ENCODE peak calls at places on chromosomes 11 and 22, in four cellular contexts. L, C, E and Q are unnamed samples.

GRCh38 chr11:27254744-27255446 is 108.1 kb downstream of the CCDC34 start:
- DNase-seq in L (no peak), C (no peak), E (no peak), Q (no peak)

GRCh38 chr22:30565341-30565740 is 9.1 kb downstream of the GAL3ST1 start:
- DNase-seq in L (no peak), C (no peak), E (no peak), Q (no peak)

GRCh38 chr11:128714881-128715280 is 21.0 kb downstream of the FLI1 start:
- DNase-seq in L (no peak), C (no peak), E (peak; percentile 47), Q (no peak)

GRCh38 chr11:111631666-111632039 is 29.4 kb downstream of the SIK2 start:
- DNase-seq in L (no peak), C (no peak), E (peak; percentile 48), Q (no peak)

GRCh38 chr11:130381317-130381716 is 47.1 kb downstream of the ADAMTS8 start:
- DNase-seq in L (no peak), C (no peak), E (no peak), Q (no peak)

GRCh38 chr22:16807109-16807508 is 18.1 kb downstream of the XKR3 start:
- DNase-seq in L (no peak), C (no peak), E (no peak), Q (no peak)

GRCh38 chr11:84003181-84003580 is 717.0 kb upstream of the CCDC90B start:
- DNase-seq in L (no peak), C (no peak), E (no peak), Q (no peak)

GRCh38 chr11:13666708-13667107 is 1.8 kb upstream of the FAR1 start:
- DNase-seq in L (peak; percentile 22), C (no peak), E (no peak), Q (no peak)

GRCh38 chr11:803770-804598 is 1.0 kb downstream of the PIDD1 start:
- DNase-seq in L (peak; percentile 71), C (no peak), E (no peak), Q (no peak)

GRCh38 chr22:17213976-17214375 is 5.3 kb downstream of the ADA2 start:
- DNase-seq in L (peak; percentile 42), C (peak; percentile 45), E (no peak), Q (peak; percentile 62)

GRCh38 chr11:44351006-44351660 is 41.2 kb upstream of the ALX4 start:
- DNase-seq in L (no peak), C (no peak), E (no peak), Q (no peak)